ENCODE peak calls at places on chromosomes 4 and X, in ten cellular contexts. N, S, B, R, D, Y, J, Q, T and M are unnamed samples.

GRCh38 chr4:80257851-80258250 is 8.6 kb upstream of the FGF5 start:
- DNase-seq in N (no peak), S (no peak), B (no peak), R (no peak), D (no peak), Y (no peak), J (no peak), Q (no peak), T (no peak), M (no peak)

GRCh38 chrX:23785564-23785963 is 2.6 kb downstream of the SAT1 start:
- DNase-seq in N (no peak), S (no peak), B (no peak), R (no peak), D (no peak), Y (no peak), J (no peak), Q (no peak), T (no peak), M (no peak)

GRCh38 chr4:153428816-153429592 is 37.2 kb upstream of the TMEM131L start:
- DNase-seq in N (peak; percentile 46), S (peak; percentile 18), B (peak; percentile 21), R (no peak), D (peak; percentile 46), Y (no peak), J (no peak), Q (no peak), T (no peak), M (no peak)

GRCh38 chrX:55057691-55058249 is 17.1 kb upstream of the PAGE2B start:
- DNase-seq in N (peak; percentile 16), S (peak; percentile 54), B (peak; percentile 52), R (peak; percentile 3), D (peak; percentile 43), Y (no peak), J (peak; percentile 4), Q (peak; percentile 11), T (no peak), M (peak; percentile 18)

GRCh38 chrX:45862801-45863200 is 662.1 kb upstream of the DIPK2B start:
- DNase-seq in N (no peak), S (no peak), B (no peak), R (no peak), D (no peak), Y (no peak), J (no peak), Q (no peak), T (no peak), M (no peak)

GRCh38 chrX:150161092-150161672 is 201.9 kb upstream of the MAMLD1 start:
- DNase-seq in N (peak; percentile 22), S (no peak), B (peak; percentile 11), R (peak; percentile 7), D (no peak), Y (no peak), J (no peak), Q (no peak), T (no peak), M (no peak)

GRCh38 chr4:112517911-112518310 is 1.9 kb upstream of the NEUROG2 start:
- DNase-seq in N (no peak), S (no peak), B (no peak), R (no peak), D (no peak), Y (no peak), J (no peak), Q (no peak), T (no peak), M (no peak)

GRCh38 chrX:32576885-32577284 is 634.5 kb downstream of the DMD start:
- DNase-seq in N (no peak), S (no peak), B (no peak), R (no peak), D (no peak), Y (no peak), J (no peak), Q (no peak), T (no peak), M (no peak)

GRCh38 chr4:1075809-1076524 is 37.4 kb downstream of the RNF212 start:
- DNase-seq in N (no peak), S (no peak), B (no peak), R (no peak), D (no peak), Y (no peak), J (no peak), Q (no peak), T (no peak), M (no peak)

GRCh38 chr4:39544580-39545315 is 17.5 kb upstream of the UGDH start:
- DNase-seq in N (no peak), S (no peak), B (peak; percentile 15), R (peak; percentile 46), D (no peak), Y (no peak), J (no peak), Q (no peak), T (no peak), M (no peak)

GRCh38 chrX:2311483-2311882 is 189.3 kb downstream of the DHRSX start:
- DNase-seq in N (no peak), S (no peak), B (no peak), R (no peak), D (no peak), Y (no peak), J (no peak), Q (no peak), T (no peak), M (no peak)

GRCh38 chr4:42216569-42216968 is 64.1 kb upstream of the BEND4 start:
- DNase-seq in N (no peak), S (no peak), B (no peak), R (no peak), D (no peak), Y (no peak), J (no peak), Q (no peak), T (no peak), M (no peak)

GRCh38 chrX:115410731-115411435 is 121.4 kb downstream of the LUZP4 start:
- DNase-seq in N (no peak), S (peak; percentile 43), B (no peak), R (no peak), D (no peak), Y (no peak), J (no peak), Q (no peak), T (no peak), M (no peak)

GRCh38 chr4:124203613-124204284 is 508.8 kb downstream of the ANKRD50 start:
- DNase-seq in N (no peak), S (peak; percentile 76), B (peak; percentile 11), R (peak; percentile 70), D (no peak), Y (no peak), J (no peak), Q (no peak), T (no peak), M (no peak)

GRCh38 chr4:86286729-86287128 is 73.1 kb downstream of the MAPK10 start:
- DNase-seq in N (no peak), S (no peak), B (no peak), R (no peak), D (no peak), Y (no peak), J (no peak), Q (no peak), T (no peak), M (no peak)

GRCh38 chr4:171814545-171814944 is 1.3 kb downstream of the GALNTL6 start:
- DNase-seq in N (no peak), S (no peak), B (no peak), R (no peak), D (peak; percentile 43), Y (no peak), J (no peak), Q (no peak), T (no peak), M (no peak)

GRCh38 chrX:109966246-109966645 is 36.7 kb upstream of the TMEM164 start:
- DNase-seq in N (no peak), S (peak; percentile 47), B (no peak), R (no peak), D (no peak), Y (no peak), J (no peak), Q (no peak), T (no peak), M (no peak)

GRCh38 chr4:68404153-68404552 is 43.1 kb upstream of the TMPRSS11E start:
- DNase-seq in N (no peak), S (no peak), B (no peak), R (no peak), D (no peak), Y (no peak), J (no peak), Q (no peak), T (no peak), M (no peak)

GRCh38 chrX:16836371-16836770 is 33.8 kb downstream of the RBBP7 start:
- DNase-seq in N (peak; percentile 67), S (no peak), B (no peak), R (no peak), D (no peak), Y (no peak), J (peak; percentile 8), Q (no peak), T (no peak), M (no peak)

GRCh38 chrX:152817082-152817744 is 13.3 kb downstream of the CETN2 start:
- DNase-seq in N (peak; percentile 52), S (peak; percentile 52), B (peak; percentile 52), R (peak; percentile 41), D (peak; percentile 72), Y (no peak), J (peak; percentile 6), Q (no peak), T (no peak), M (no peak)

GRCh38 chr4:95798003-95798402 is 41.9 kb upstream of the PDHA2 start:
- DNase-seq in N (no peak), S (no peak), B (no peak), R (no peak), D (no peak), Y (no peak), J (no peak), Q (no peak), T (no peak), M (no peak)

GRCh38 chr4:660401-660800 is 13.7 kb downstream of the ATP5ME start:
- DNase-seq in N (no peak), S (no peak), B (no peak), R (no peak), D (no peak), Y (no peak), J (no peak), Q (no peak), T (no peak), M (no peak)

GRCh38 chr4:14167876-14168510 is 540.5 kb upstream of the BOD1L1 start:
- DNase-seq in N (no peak), S (peak; percentile 54), B (no peak), R (peak; percentile 45), D (no peak), Y (no peak), J (no peak), Q (no peak), T (no peak), M (no peak)

GRCh38 chr4:55170462-55170861 is 45.1 kb upstream of the KDR start:
- DNase-seq in N (no peak), S (no peak), B (no peak), R (no peak), D (no peak), Y (no peak), J (no peak), Q (no peak), T (no peak), M (no peak)

GRCh38 chr4:40196724-40197281 is at the start of gene RHOH:
- DNase-seq in N (no peak), S (no peak), B (no peak), R (no peak), D (no peak), Y (no peak), J (peak; percentile 41), Q (peak; percentile 84), T (peak; percentile 76), M (no peak)

GRCh38 chr4:120919358-120919757 is 3.2 kb downstream of the PRDM5 start:
- DNase-seq in N (no peak), S (no peak), B (no peak), R (no peak), D (no peak), Y (no peak), J (no peak), Q (no peak), T (no peak), M (no peak)

GRCh38 chrX:111131572-111131971 is 35.6 kb downstream of the PAK3 start:
- DNase-seq in N (no peak), S (no peak), B (no peak), R (no peak), D (no peak), Y (no peak), J (no peak), Q (no peak), T (no peak), M (no peak)

GRCh38 chrX:72100824-72101351 is 30.8 kb downstream of the RTL5 start:
- DNase-seq in N (peak; percentile 15), S (no peak), B (no peak), R (no peak), D (no peak), Y (peak; percentile 17), J (peak; percentile 3), Q (peak; percentile 52), T (peak; percentile 70), M (no peak)